ENCODE peak calls at places on chromosomes 4 and X, in six cellular contexts. V, T, S, K, H and E are unnamed samples.

GRCh38 chr4:134139188-134139587 is 62.4 kb downstream of the PABPC4L start:
- DNase-seq in S (no peak), T (no peak), K (no peak), V (no peak), H (no peak), E (no peak)

GRCh38 chr4:183852910-183853555 is 52.1 kb upstream of the STOX2 start:
- DNase-seq in T (peak; percentile 59), K (no peak), S (peak; percentile 60), H (no peak), V (no peak), E (no peak)

GRCh38 chr4:77880784-77881183 is 18.2 kb downstream of the MRPL1 start:
- DNase-seq in K (no peak), T (peak; percentile 95), V (no peak), S (peak; percentile 97), H (no peak), E (no peak)

GRCh38 chrX:8971116-8971515 is 62.8 kb downstream of the FAM9B start:
- DNase-seq in V (no peak), H (no peak), K (peak; percentile 39), S (peak; percentile 53), T (peak; percentile 36), E (peak; percentile 38)

GRCh38 chr4:124079174-124079780 is 633.3 kb downstream of the ANKRD50 start:
- DNase-seq in S (no peak), V (no peak), T (peak; percentile 88), H (no peak), K (no peak), E (no peak)

GRCh38 chr4:137376312-137376711 is 156.0 kb downstream of the PCDH18 start:
- DNase-seq in K (no peak), S (no peak), H (no peak), V (no peak), T (no peak), E (no peak)

GRCh38 chr4:133641191-133641590 is 492.1 kb downstream of the PCDH10 start:
- DNase-seq in K (no peak), S (no peak), H (no peak), V (no peak), T (no peak), E (no peak)

GRCh38 chrX:65667503-65668355 is at the start of gene MSN:
- DNase-seq in S (peak; percentile 58), K (no peak), T (peak; percentile 29), H (peak; percentile 57), V (peak; percentile 68), E (peak; percentile 72)

GRCh38 chr4:181877329-181877848 is 365.8 kb upstream of the TENM3 start:
- DNase-seq in K (no peak), V (no peak), H (no peak), S (peak; percentile 91), T (peak; percentile 89), E (no peak)

GRCh38 chr4:53043096-53043495 is 181.0 kb downstream of the RASL11B start:
- DNase-seq in T (no peak), K (peak; percentile 13), H (no peak), V (no peak), S (no peak), E (no peak)

GRCh38 chr4:38664704-38665401 is 854 bp downstream of the KLF3 start:
- DNase-seq in H (peak; percentile 71), S (peak; percentile 47), K (peak; percentile 48), T (no peak), V (no peak), E (no peak)

GRCh38 chrX:41313419-41313818 is 20.5 kb upstream of the DDX3X start:
- DNase-seq in S (peak; percentile 25), T (no peak), H (no peak), V (no peak), K (no peak), E (no peak)

GRCh38 chrX:153408871-153409351 is 2.4 kb upstream of the ZFP92 start:
- DNase-seq in H (no peak), V (no peak), S (no peak), K (no peak), T (no peak), E (no peak)

GRCh38 chr4:74293558-74293957 is 14.7 kb upstream of the EPGN start:
- DNase-seq in K (no peak), T (no peak), V (no peak), S (peak; percentile 78), H (no peak), E (no peak)

GRCh38 chrX:7120578-7121219 is 26.8 kb upstream of the STS start:
- DNase-seq in T (no peak), K (peak; percentile 42), V (no peak), S (no peak), H (no peak), E (no peak)

GRCh38 chr4:154959756-154960155 is 178.7 kb downstream of the RBM46 start:
- DNase-seq in S (no peak), H (no peak), V (no peak), K (no peak), T (no peak), E (no peak)

GRCh38 chr4:126106658-126107057 is 791.9 kb downstream of the FAT4 start:
- DNase-seq in S (peak; percentile 2), V (no peak), T (no peak), K (no peak), H (peak; percentile 30), E (no peak)

GRCh38 chr4:169619958-169620845 is at the start of gene CLCN3:
- DNase-seq in K (peak; percentile 96), V (peak; percentile 88), T (peak; percentile 95), S (peak; percentile 98), H (peak; percentile 99), E (peak; percentile 84)

GRCh38 chr4:158810487-158811215 is 41.8 kb downstream of the FNIP2 start:
- DNase-seq in S (peak; percentile 95), T (peak; percentile 91), K (no peak), H (no peak), V (no peak), E (no peak)

GRCh38 chrX:101485212-101486064 is at the start of gene ARMCX4:
- DNase-seq in K (peak; percentile 82), T (peak; percentile 8), S (peak; percentile 29), H (peak; percentile 90), V (no peak), E (peak; percentile 22)

GRCh38 chr4:71938776-71939175 is 93.0 kb upstream of the NPFFR2 start:
- DNase-seq in V (no peak), H (no peak), T (peak; percentile 9), K (no peak), S (peak; percentile 73), E (no peak)

GRCh38 chr4:75904086-75904485 is 1.8 kb upstream of the PPEF2 start:
- DNase-seq in K (no peak), H (no peak), V (no peak), T (no peak), S (no peak), E (no peak)

GRCh38 chrX:12971282-12972003 is 3.5 kb upstream of the TMSB4X start:
- DNase-seq in H (no peak), K (no peak), S (no peak), T (no peak), V (no peak), E (no peak)

GRCh38 chrX:133544105-133544504 is 128.8 kb upstream of the GPC4 start:
- DNase-seq in S (peak; percentile 87), H (no peak), V (no peak), K (no peak), T (peak; percentile 86), E (no peak)

GRCh38 chr4:184387351-184387750 is 87.0 kb downstream of the IRF2 start:
- DNase-seq in V (no peak), H (no peak), K (no peak), S (no peak), T (no peak), E (no peak)

GRCh38 chrX:13868481-13869040 is 51.7 kb upstream of the GPM6B start:
- DNase-seq in S (peak; percentile 11), V (no peak), K (no peak), T (no peak), H (no peak), E (no peak)

GRCh38 chrX:43745938-43746721 is 90.0 kb downstream of the MAOA start:
- DNase-seq in K (no peak), H (no peak), T (no peak), S (no peak), V (no peak), E (no peak)

GRCh38 chr4:14084598-14084997 is 457.1 kb upstream of the BOD1L1 start:
- DNase-seq in K (no peak), H (peak; percentile 63), T (no peak), V (no peak), S (no peak), E (no peak)

GRCh38 chr4:155629183-155629825 is 37.3 kb upstream of the GUCY1A1 start:
- DNase-seq in K (no peak), V (no peak), H (no peak), T (peak; percentile 64), S (peak; percentile 24), E (no peak)

GRCh38 chr4:129043523-129043922 is 49.8 kb downstream of the SCLT1 start:
- DNase-seq in H (no peak), K (no peak), T (no peak), S (peak; percentile 16), V (no peak), E (no peak)

GRCh38 chrX:124328765-124329164 is 3.7 kb upstream of the TEX13D start:
- DNase-seq in T (peak; percentile 57), H (no peak), V (no peak), S (peak; percentile 75), K (no peak), E (no peak)

GRCh38 chr4:53592128-53592527 is 842 bp upstream of the LNX1 start:
- DNase-seq in V (no peak), S (peak; percentile 56), T (peak; percentile 57), K (no peak), H (peak; percentile 35), E (no peak)

GRCh38 chr4:5524451-5524850 is 183.9 kb downstream of the EVC2 start:
- DNase-seq in T (no peak), K (peak; percentile 23), V (no peak), H (no peak), S (no peak), E (no peak)

GRCh38 chr4:91681544-91681943 is 622.2 kb upstream of the GRID2 start:
- DNase-seq in V (no peak), S (peak; percentile 10), K (no peak), H (no peak), T (peak; percentile 30), E (no peak)

GRCh38 chrX:989959-990510 is 222.4 kb downstream of the CRLF2 start:
- DNase-seq in H (peak; percentile 87), K (peak; percentile 97), T (peak; percentile 36), S (peak; percentile 32), V (peak; percentile 25), E (peak; percentile 95)

GRCh38 chrX:117957128-117957527 is 159.5 kb downstream of the KLHL13 start:
- DNase-seq in V (no peak), H (no peak), S (peak; percentile 65), T (peak; percentile 31), K (no peak), E (no peak)

GRCh38 chrX:151713859-151714258 is 2.0 kb upstream of the FATE1 start:
- DNase-seq in H (peak; percentile 55), K (peak; percentile 43), T (peak; percentile 1), V (no peak), S (peak; percentile 8), E (no peak)